ENCODE peak calls at places on chromosomes 4 and X, in eight cellular contexts. One of them, this sample, is unnamed.

GRCh38 chr4:128812360-128812958 is 3.0 kb downstream of the JADE1 start:
- DNase-seq in stimulated activated CD4-positive, alpha-beta T cell treated with anti-CD3 and anti-CD28 coated beads, Interleukin-12 subunit alpha, Interleukin-12 subunit beta, amount 100 ng/mL, for 48 hours: peak
- DNase-seq in globus pallidus: peak
- DNase-seq in T-helper 9 cell: peak
- DNase-seq in PC-9: no peak
- DNase-seq in stimulated activated naive B cell treated with anti-CD40 and anti-IgM and Interleukin-4, amounts not matched to agents 10 μg/mL and 1 μg/mL and 100 μg/mL, for 72 hours: no peak
- DNase-seq in activated CD4-positive, alpha-beta T cell treated with anti-CD3 and anti-CD28 coated beads, Interleukin-2, amount 10 ng/mL, durations not matched to agents 7 days and 5 days: peak
- DNase-seq in AG20443: peak
- DNase-seq in this sample: peak

GRCh38 chr4:109046549-109047171 is 255.8 kb downstream of the COL25A1 start:
- DNase-seq in globus pallidus: no peak
- DNase-seq in T-helper 9 cell: no peak
- DNase-seq in stimulated activated CD4-positive, alpha-beta T cell treated with anti-CD3 and anti-CD28 coated beads, Interleukin-12 subunit alpha, Interleukin-12 subunit beta, amount 100 ng/mL, for 48 hours: no peak
- DNase-seq in activated CD4-positive, alpha-beta T cell treated with anti-CD3 and anti-CD28 coated beads, Interleukin-2, amount 10 ng/mL, durations not matched to agents 7 days and 5 days: no peak
- DNase-seq in PC-9: no peak
- DNase-seq in AG20443: peak
- DNase-seq in stimulated activated naive B cell treated with anti-CD40 and anti-IgM and Interleukin-4, amounts not matched to agents 10 μg/mL and 1 μg/mL and 100 μg/mL, for 72 hours: no peak
- DNase-seq in this sample: no peak

GRCh38 chr4:112167790-112168189 is 22.5 kb downstream of the FAM241A start:
- DNase-seq in AG20443: no peak
- DNase-seq in activated CD4-positive, alpha-beta T cell treated with anti-CD3 and anti-CD28 coated beads, Interleukin-2, amount 10 ng/mL, durations not matched to agents 7 days and 5 days: peak
- DNase-seq in T-helper 9 cell: peak
- DNase-seq in globus pallidus: no peak
- DNase-seq in stimulated activated naive B cell treated with anti-CD40 and anti-IgM and Interleukin-4, amounts not matched to agents 10 μg/mL and 1 μg/mL and 100 μg/mL, for 72 hours: no peak
- DNase-seq in stimulated activated CD4-positive, alpha-beta T cell treated with anti-CD3 and anti-CD28 coated beads, Interleukin-12 subunit alpha, Interleukin-12 subunit beta, amount 100 ng/mL, for 48 hours: no peak
- DNase-seq in PC-9: no peak
- DNase-seq in this sample: no peak

GRCh38 chrX:3348191-3348590 is 1.7 kb upstream of the MXRA5 start:
- DNase-seq in globus pallidus: no peak
- DNase-seq in stimulated activated naive B cell treated with anti-CD40 and anti-IgM and Interleukin-4, amounts not matched to agents 10 μg/mL and 1 μg/mL and 100 μg/mL, for 72 hours: no peak
- DNase-seq in PC-9: no peak
- DNase-seq in activated CD4-positive, alpha-beta T cell treated with anti-CD3 and anti-CD28 coated beads, Interleukin-2, amount 10 ng/mL, durations not matched to agents 7 days and 5 days: no peak
- DNase-seq in T-helper 9 cell: no peak
- DNase-seq in stimulated activated CD4-positive, alpha-beta T cell treated with anti-CD3 and anti-CD28 coated beads, Interleukin-12 subunit alpha, Interleukin-12 subunit beta, amount 100 ng/mL, for 48 hours: no peak
- DNase-seq in AG20443: no peak
- DNase-seq in this sample: no peak

GRCh38 chr4:55838952-55839351 is 14.5 kb upstream of the EXOC1 start:
- DNase-seq in stimulated activated naive B cell treated with anti-CD40 and anti-IgM and Interleukin-4, amounts not matched to agents 10 μg/mL and 1 μg/mL and 100 μg/mL, for 72 hours: no peak
- DNase-seq in globus pallidus: no peak
- DNase-seq in AG20443: no peak
- DNase-seq in stimulated activated CD4-positive, alpha-beta T cell treated with anti-CD3 and anti-CD28 coated beads, Interleukin-12 subunit alpha, Interleukin-12 subunit beta, amount 100 ng/mL, for 48 hours: no peak
- DNase-seq in PC-9: no peak
- DNase-seq in T-helper 9 cell: no peak
- DNase-seq in activated CD4-positive, alpha-beta T cell treated with anti-CD3 and anti-CD28 coated beads, Interleukin-2, amount 10 ng/mL, durations not matched to agents 7 days and 5 days: no peak
- DNase-seq in this sample: no peak

GRCh38 chr4:1632109-1633104 is 51.7 kb downstream of the FAM53A start:
- DNase-seq in stimulated activated naive B cell treated with anti-CD40 and anti-IgM and Interleukin-4, amounts not matched to agents 10 μg/mL and 1 μg/mL and 100 μg/mL, for 72 hours: no peak
- DNase-seq in globus pallidus: no peak
- DNase-seq in stimulated activated CD4-positive, alpha-beta T cell treated with anti-CD3 and anti-CD28 coated beads, Interleukin-12 subunit alpha, Interleukin-12 subunit beta, amount 100 ng/mL, for 48 hours: no peak
- DNase-seq in activated CD4-positive, alpha-beta T cell treated with anti-CD3 and anti-CD28 coated beads, Interleukin-2, amount 10 ng/mL, durations not matched to agents 7 days and 5 days: no peak
- DNase-seq in AG20443: no peak
- DNase-seq in PC-9: no peak
- DNase-seq in T-helper 9 cell: no peak
- DNase-seq in this sample: no peak

GRCh38 chr4:162837679-162838078 is 329.0 kb downstream of the NAF1 start:
- DNase-seq in stimulated activated CD4-positive, alpha-beta T cell treated with anti-CD3 and anti-CD28 coated beads, Interleukin-12 subunit alpha, Interleukin-12 subunit beta, amount 100 ng/mL, for 48 hours: no peak
- DNase-seq in stimulated activated naive B cell treated with anti-CD40 and anti-IgM and Interleukin-4, amounts not matched to agents 10 μg/mL and 1 μg/mL and 100 μg/mL, for 72 hours: no peak
- DNase-seq in activated CD4-positive, alpha-beta T cell treated with anti-CD3 and anti-CD28 coated beads, Interleukin-2, amount 10 ng/mL, durations not matched to agents 7 days and 5 days: no peak
- DNase-seq in AG20443: no peak
- DNase-seq in globus pallidus: no peak
- DNase-seq in PC-9: no peak
- DNase-seq in T-helper 9 cell: no peak
- DNase-seq in this sample: no peak

GRCh38 chr4:8085491-8086479 is 72.8 kb downstream of the ABLIM2 start:
- DNase-seq in AG20443: no peak
- DNase-seq in stimulated activated naive B cell treated with anti-CD40 and anti-IgM and Interleukin-4, amounts not matched to agents 10 μg/mL and 1 μg/mL and 100 μg/mL, for 72 hours: no peak
- DNase-seq in T-helper 9 cell: no peak
- DNase-seq in PC-9: no peak
- DNase-seq in stimulated activated CD4-positive, alpha-beta T cell treated with anti-CD3 and anti-CD28 coated beads, Interleukin-12 subunit alpha, Interleukin-12 subunit beta, amount 100 ng/mL, for 48 hours: no peak
- DNase-seq in activated CD4-positive, alpha-beta T cell treated with anti-CD3 and anti-CD28 coated beads, Interleukin-2, amount 10 ng/mL, durations not matched to agents 7 days and 5 days: no peak
- DNase-seq in globus pallidus: no peak
- DNase-seq in this sample: no peak

GRCh38 chr4:77921701-77922100 is 59.1 kb downstream of the MRPL1 start:
- DNase-seq in T-helper 9 cell: no peak
- DNase-seq in stimulated activated naive B cell treated with anti-CD40 and anti-IgM and Interleukin-4, amounts not matched to agents 10 μg/mL and 1 μg/mL and 100 μg/mL, for 72 hours: no peak
- DNase-seq in globus pallidus: no peak
- DNase-seq in activated CD4-positive, alpha-beta T cell treated with anti-CD3 and anti-CD28 coated beads, Interleukin-2, amount 10 ng/mL, durations not matched to agents 7 days and 5 days: no peak
- DNase-seq in stimulated activated CD4-positive, alpha-beta T cell treated with anti-CD3 and anti-CD28 coated beads, Interleukin-12 subunit alpha, Interleukin-12 subunit beta, amount 100 ng/mL, for 48 hours: no peak
- DNase-seq in PC-9: peak
- DNase-seq in AG20443: peak
- DNase-seq in this sample: no peak

GRCh38 chr4:56505269-56506109 is at the start of gene ARL9:
- DNase-seq in activated CD4-positive, alpha-beta T cell treated with anti-CD3 and anti-CD28 coated beads, Interleukin-2, amount 10 ng/mL, durations not matched to agents 7 days and 5 days: peak
- DNase-seq in T-helper 9 cell: peak
- DNase-seq in stimulated activated naive B cell treated with anti-CD40 and anti-IgM and Interleukin-4, amounts not matched to agents 10 μg/mL and 1 μg/mL and 100 μg/mL, for 72 hours: peak
- DNase-seq in globus pallidus: peak
- DNase-seq in PC-9: no peak
- DNase-seq in AG20443: peak
- DNase-seq in stimulated activated CD4-positive, alpha-beta T cell treated with anti-CD3 and anti-CD28 coated beads, Interleukin-12 subunit alpha, Interleukin-12 subunit beta, amount 100 ng/mL, for 48 hours: peak
- DNase-seq in this sample: peak

GRCh38 chrX:129980043-129980442 is 2.4 kb upstream of the BCORL1 start:
- DNase-seq in T-helper 9 cell: peak
- DNase-seq in globus pallidus: no peak
- DNase-seq in stimulated activated CD4-positive, alpha-beta T cell treated with anti-CD3 and anti-CD28 coated beads, Interleukin-12 subunit alpha, Interleukin-12 subunit beta, amount 100 ng/mL, for 48 hours: no peak
- DNase-seq in AG20443: no peak
- DNase-seq in activated CD4-positive, alpha-beta T cell treated with anti-CD3 and anti-CD28 coated beads, Interleukin-2, amount 10 ng/mL, durations not matched to agents 7 days and 5 days: no peak
- DNase-seq in stimulated activated naive B cell treated with anti-CD40 and anti-IgM and Interleukin-4, amounts not matched to agents 10 μg/mL and 1 μg/mL and 100 μg/mL, for 72 hours: no peak
- DNase-seq in PC-9: peak
- DNase-seq in this sample: no peak

GRCh38 chr4:79623125-79623905 is 215.3 kb upstream of the GK2 start:
- DNase-seq in stimulated activated CD4-positive, alpha-beta T cell treated with anti-CD3 and anti-CD28 coated beads, Interleukin-12 subunit alpha, Interleukin-12 subunit beta, amount 100 ng/mL, for 48 hours: no peak
- DNase-seq in stimulated activated naive B cell treated with anti-CD40 and anti-IgM and Interleukin-4, amounts not matched to agents 10 μg/mL and 1 μg/mL and 100 μg/mL, for 72 hours: no peak
- DNase-seq in globus pallidus: no peak
- DNase-seq in AG20443: peak
- DNase-seq in T-helper 9 cell: no peak
- DNase-seq in activated CD4-positive, alpha-beta T cell treated with anti-CD3 and anti-CD28 coated beads, Interleukin-2, amount 10 ng/mL, durations not matched to agents 7 days and 5 days: no peak
- DNase-seq in PC-9: no peak
- DNase-seq in this sample: no peak

GRCh38 chr4:73776363-73776762 is 36.0 kb downstream of the CXCL8 start:
- DNase-seq in stimulated activated CD4-positive, alpha-beta T cell treated with anti-CD3 and anti-CD28 coated beads, Interleukin-12 subunit alpha, Interleukin-12 subunit beta, amount 100 ng/mL, for 48 hours: no peak
- DNase-seq in stimulated activated naive B cell treated with anti-CD40 and anti-IgM and Interleukin-4, amounts not matched to agents 10 μg/mL and 1 μg/mL and 100 μg/mL, for 72 hours: no peak
- DNase-seq in AG20443: peak
- DNase-seq in T-helper 9 cell: no peak
- DNase-seq in activated CD4-positive, alpha-beta T cell treated with anti-CD3 and anti-CD28 coated beads, Interleukin-2, amount 10 ng/mL, durations not matched to agents 7 days and 5 days: no peak
- DNase-seq in globus pallidus: peak
- DNase-seq in PC-9: peak
- DNase-seq in this sample: no peak

GRCh38 chr4:166274136-166274761 is 401.2 kb downstream of the TLL1 start:
- DNase-seq in stimulated activated naive B cell treated with anti-CD40 and anti-IgM and Interleukin-4, amounts not matched to agents 10 μg/mL and 1 μg/mL and 100 μg/mL, for 72 hours: no peak
- DNase-seq in AG20443: no peak
- DNase-seq in PC-9: no peak
- DNase-seq in stimulated activated CD4-positive, alpha-beta T cell treated with anti-CD3 and anti-CD28 coated beads, Interleukin-12 subunit alpha, Interleukin-12 subunit beta, amount 100 ng/mL, for 48 hours: no peak
- DNase-seq in activated CD4-positive, alpha-beta T cell treated with anti-CD3 and anti-CD28 coated beads, Interleukin-2, amount 10 ng/mL, durations not matched to agents 7 days and 5 days: no peak
- DNase-seq in globus pallidus: no peak
- DNase-seq in T-helper 9 cell: no peak
- DNase-seq in this sample: no peak

GRCh38 chr4:76779740-76780459 is 118.0 kb downstream of the SOWAHB start:
- DNase-seq in AG20443: no peak
- DNase-seq in stimulated activated CD4-positive, alpha-beta T cell treated with anti-CD3 and anti-CD28 coated beads, Interleukin-12 subunit alpha, Interleukin-12 subunit beta, amount 100 ng/mL, for 48 hours: no peak
- DNase-seq in stimulated activated naive B cell treated with anti-CD40 and anti-IgM and Interleukin-4, amounts not matched to agents 10 μg/mL and 1 μg/mL and 100 μg/mL, for 72 hours: no peak
- DNase-seq in T-helper 9 cell: no peak
- DNase-seq in activated CD4-positive, alpha-beta T cell treated with anti-CD3 and anti-CD28 coated beads, Interleukin-2, amount 10 ng/mL, durations not matched to agents 7 days and 5 days: no peak
- DNase-seq in globus pallidus: no peak
- DNase-seq in PC-9: no peak
- DNase-seq in this sample: no peak

GRCh38 chrX:45755719-45756118 is 555.0 kb upstream of the DIPK2B start:
- DNase-seq in stimulated activated CD4-positive, alpha-beta T cell treated with anti-CD3 and anti-CD28 coated beads, Interleukin-12 subunit alpha, Interleukin-12 subunit beta, amount 100 ng/mL, for 48 hours: no peak
- DNase-seq in stimulated activated naive B cell treated with anti-CD40 and anti-IgM and Interleukin-4, amounts not matched to agents 10 μg/mL and 1 μg/mL and 100 μg/mL, for 72 hours: no peak
- DNase-seq in AG20443: no peak
- DNase-seq in activated CD4-positive, alpha-beta T cell treated with anti-CD3 and anti-CD28 coated beads, Interleukin-2, amount 10 ng/mL, durations not matched to agents 7 days and 5 days: no peak
- DNase-seq in globus pallidus: no peak
- DNase-seq in PC-9: no peak
- DNase-seq in T-helper 9 cell: no peak
- DNase-seq in this sample: no peak

GRCh38 chrX:46989548-46989947 is 77.3 kb downstream of the JADE3 start:
- DNase-seq in stimulated activated naive B cell treated with anti-CD40 and anti-IgM and Interleukin-4, amounts not matched to agents 10 μg/mL and 1 μg/mL and 100 μg/mL, for 72 hours: no peak
- DNase-seq in stimulated activated CD4-positive, alpha-beta T cell treated with anti-CD3 and anti-CD28 coated beads, Interleukin-12 subunit alpha, Interleukin-12 subunit beta, amount 100 ng/mL, for 48 hours: no peak
- DNase-seq in AG20443: no peak
- DNase-seq in PC-9: no peak
- DNase-seq in T-helper 9 cell: no peak
- DNase-seq in globus pallidus: no peak
- DNase-seq in activated CD4-positive, alpha-beta T cell treated with anti-CD3 and anti-CD28 coated beads, Interleukin-2, amount 10 ng/mL, durations not matched to agents 7 days and 5 days: no peak
- DNase-seq in this sample: no peak

GRCh38 chr4:169179609-169180526 is 90.9 kb downstream of the SH3RF1 start:
- DNase-seq in AG20443: peak
- DNase-seq in stimulated activated naive B cell treated with anti-CD40 and anti-IgM and Interleukin-4, amounts not matched to agents 10 μg/mL and 1 μg/mL and 100 μg/mL, for 72 hours: no peak
- DNase-seq in T-helper 9 cell: no peak
- DNase-seq in stimulated activated CD4-positive, alpha-beta T cell treated with anti-CD3 and anti-CD28 coated beads, Interleukin-12 subunit alpha, Interleukin-12 subunit beta, amount 100 ng/mL, for 48 hours: no peak
- DNase-seq in activated CD4-positive, alpha-beta T cell treated with anti-CD3 and anti-CD28 coated beads, Interleukin-2, amount 10 ng/mL, durations not matched to agents 7 days and 5 days: no peak
- DNase-seq in globus pallidus: peak
- DNase-seq in PC-9: no peak
- DNase-seq in this sample: peak

GRCh38 chr4:113300384-113301011 is 251.0 kb downstream of the ANK2 start:
- DNase-seq in AG20443: peak
- DNase-seq in PC-9: no peak
- DNase-seq in globus pallidus: no peak
- DNase-seq in activated CD4-positive, alpha-beta T cell treated with anti-CD3 and anti-CD28 coated beads, Interleukin-2, amount 10 ng/mL, durations not matched to agents 7 days and 5 days: no peak
- DNase-seq in T-helper 9 cell: no peak
- DNase-seq in stimulated activated CD4-positive, alpha-beta T cell treated with anti-CD3 and anti-CD28 coated beads, Interleukin-12 subunit alpha, Interleukin-12 subunit beta, amount 100 ng/mL, for 48 hours: no peak
- DNase-seq in stimulated activated naive B cell treated with anti-CD40 and anti-IgM and Interleukin-4, amounts not matched to agents 10 μg/mL and 1 μg/mL and 100 μg/mL, for 72 hours: no peak
- DNase-seq in this sample: no peak

GRCh38 chrX:134734343-134735001 is 76.2 kb upstream of the PLAC1 start:
- DNase-seq in stimulated activated CD4-positive, alpha-beta T cell treated with anti-CD3 and anti-CD28 coated beads, Interleukin-12 subunit alpha, Interleukin-12 subunit beta, amount 100 ng/mL, for 48 hours: no peak
- DNase-seq in globus pallidus: no peak
- DNase-seq in AG20443: no peak
- DNase-seq in T-helper 9 cell: no peak
- DNase-seq in activated CD4-positive, alpha-beta T cell treated with anti-CD3 and anti-CD28 coated beads, Interleukin-2, amount 10 ng/mL, durations not matched to agents 7 days and 5 days: no peak
- DNase-seq in PC-9: no peak
- DNase-seq in stimulated activated naive B cell treated with anti-CD40 and anti-IgM and Interleukin-4, amounts not matched to agents 10 μg/mL and 1 μg/mL and 100 μg/mL, for 72 hours: no peak
- DNase-seq in this sample: no peak

GRCh38 chrX:23937100-23937499 is 29.3 kb downstream of the CXorf58 start:
- DNase-seq in T-helper 9 cell: no peak
- DNase-seq in activated CD4-positive, alpha-beta T cell treated with anti-CD3 and anti-CD28 coated beads, Interleukin-2, amount 10 ng/mL, durations not matched to agents 7 days and 5 days: no peak
- DNase-seq in stimulated activated CD4-positive, alpha-beta T cell treated with anti-CD3 and anti-CD28 coated beads, Interleukin-12 subunit alpha, Interleukin-12 subunit beta, amount 100 ng/mL, for 48 hours: no peak
- DNase-seq in PC-9: no peak
- DNase-seq in AG20443: no peak
- DNase-seq in stimulated activated naive B cell treated with anti-CD40 and anti-IgM and Interleukin-4, amounts not matched to agents 10 μg/mL and 1 μg/mL and 100 μg/mL, for 72 hours: no peak
- DNase-seq in globus pallidus: no peak
- DNase-seq in this sample: no peak

GRCh38 chr4:123587983-123588494 is 191.4 kb downstream of the SPRY1 start:
- DNase-seq in stimulated activated CD4-positive, alpha-beta T cell treated with anti-CD3 and anti-CD28 coated beads, Interleukin-12 subunit alpha, Interleukin-12 subunit beta, amount 100 ng/mL, for 48 hours: no peak
- DNase-seq in AG20443: peak
- DNase-seq in T-helper 9 cell: no peak
- DNase-seq in activated CD4-positive, alpha-beta T cell treated with anti-CD3 and anti-CD28 coated beads, Interleukin-2, amount 10 ng/mL, durations not matched to agents 7 days and 5 days: no peak
- DNase-seq in PC-9: peak
- DNase-seq in stimulated activated naive B cell treated with anti-CD40 and anti-IgM and Interleukin-4, amounts not matched to agents 10 μg/mL and 1 μg/mL and 100 μg/mL, for 72 hours: no peak
- DNase-seq in globus pallidus: no peak
- DNase-seq in this sample: no peak